ENCODE peak calls at places on chromosomes 6 and 20, in four cellular contexts. J is A549, Z is K562, K is HepG2. I is an unnamed sample.

GRCh38 chr6:100099189-100100074 is 105.4 kb upstream of the MCHR2 start:
- DNase-seq in J (peak), Z (no peak), K (peak), I (no peak)

GRCh38 chr6:36594029-36594815 is at the start of gene SRSF3:
- DNase-seq in Z (peak), K (peak), J (peak), I (peak)

GRCh38 chr20:13681248-13682125 is 42.8 kb upstream of the TASP1 start:
- DNase-seq in K (peak), J (peak), Z (no peak), I (no peak)

GRCh38 chr20:13839421-13840092 is 54.7 kb downstream of the NDUFAF5 start:
- DNase-seq in K (no peak), Z (no peak), J (no peak), I (no peak)

GRCh38 chr20:38369387-38369786 is 23.1 kb downstream of the LBP start:
- DNase-seq in J (no peak), K (peak), Z (peak), I (no peak)

GRCh38 chr6:32982084-32982701 is 13.8 kb downstream of the BRD2 start:
- DNase-seq in J (no peak), Z (no peak), K (no peak), I (no peak)

GRCh38 chr20:50646483-50646996 is 44.8 kb downstream of the RIPOR3 start:
- DNase-seq in K (no peak), J (peak), Z (peak), I (no peak)

GRCh38 chr20:4870906-4871305 is 130.4 kb downstream of the SLC23A2 start:
- DNase-seq in K (no peak), J (no peak), Z (no peak), I (no peak)

GRCh38 chr20:25020901-25021301 is 28.4 kb upstream of the APMAP start:
- DNase-seq in K (no peak), J (no peak), Z (no peak), I (no peak)

GRCh38 chr20:47568019-47568418 is 66.3 kb downstream of the NCOA3 start:
- DNase-seq in Z (no peak), J (peak), K (peak), I (no peak)

GRCh38 chr6:129567374-129567773 is 142.6 kb downstream of the ARHGAP18 start:
- DNase-seq in Z (peak), J (peak), K (peak), I (peak)

GRCh38 chr6:141103246-141103645 is 1029.5 kb upstream of the GJE1 start:
- DNase-seq in Z (no peak), K (no peak), J (no peak), I (no peak)

GRCh38 chr6:17679726-17680125 is 27.0 kb downstream of the NUP153 start:
- DNase-seq in J (no peak), K (peak), Z (no peak), I (peak)

GRCh38 chr20:11267131-11267761 is 593.4 kb upstream of the JAG1 start:
- DNase-seq in Z (peak), K (peak), J (peak), I (no peak)

GRCh38 chr6:139173172-139173571 is 38.3 kb downstream of the HECA start:
- DNase-seq in Z (no peak), J (peak), K (no peak), I (no peak)

GRCh38 chr6:25787469-25787868 is 32.9 kb downstream of the SLC17A4 start:
- DNase-seq in J (no peak), Z (no peak), K (no peak), I (no peak)

GRCh38 chr20:24684954-24685691 is 215.7 kb downstream of the SYNDIG1 start:
- DNase-seq in J (no peak), K (no peak), Z (no peak), I (peak)

GRCh38 chr6:49849121-49849907 is 17.0 kb downstream of the CRISP1 start:
- DNase-seq in Z (peak), K (peak), J (peak), I (no peak)

GRCh38 chr6:36226648-36227047 is 30.1 kb downstream of the BRPF3 start:
- DNase-seq in J (no peak), Z (no peak), K (no peak), I (no peak)

GRCh38 chr6:24833711-24834386 is 35.1 kb upstream of the ARMH2 start:
- DNase-seq in J (no peak), K (no peak), Z (no peak), I (no peak)

GRCh38 chr6:128826606-128827005 is 56.3 kb upstream of the LAMA2 start:
- DNase-seq in Z (no peak), J (no peak), K (no peak), I (no peak)

GRCh38 chr6:32046450-32047083 is 8.4 kb downstream of the CYP21A2 start:
- DNase-seq in K (peak), J (no peak), Z (peak), I (no peak)

GRCh38 chr6:126743051-126743450 is 375.4 kb upstream of the RSPO3 start:
- DNase-seq in J (no peak), Z (no peak), K (no peak), I (no peak)

GRCh38 chr20:50537546-50538201 is 27.5 kb downstream of the PTPN1 start:
- DNase-seq in J (no peak), Z (no peak), K (no peak), I (no peak)

GRCh38 chr6:107740496-107741190 is 83.5 kb downstream of the SCML4 start:
- DNase-seq in Z (no peak), K (no peak), J (no peak), I (no peak)

GRCh38 chr20:31485450-31486339 is 10.6 kb downstream of the REM1 start:
- DNase-seq in Z (peak), K (no peak), J (no peak), I (no peak)

GRCh38 chr6:35620706-35621105 is 68.0 kb downstream of the FKBP5 start:
- DNase-seq in J (no peak), K (no peak), Z (no peak), I (no peak)

GRCh38 chr20:37990571-37991151 is 42.6 kb downstream of the TTI1 start:
- DNase-seq in K (peak), Z (no peak), J (peak), I (no peak)

GRCh38 chr6:45417461-45417860 is 39.7 kb upstream of the SUPT3H start:
- DNase-seq in Z (no peak), J (no peak), K (no peak), I (no peak)

GRCh38 chr20:46709459-46710148 is at the start of gene SLC2A10:
- DNase-seq in Z (peak), K (peak), J (no peak), I (peak)

GRCh38 chr6:105873256-105873704 is 212.9 kb upstream of the PRDM1 start:
- DNase-seq in K (no peak), J (no peak), Z (no peak), I (no peak)

GRCh38 chr6:72422126-72422680 is 199.7 kb upstream of the KCNQ5 start:
- DNase-seq in K (no peak), J (no peak), Z (no peak), I (no peak)

GRCh38 chr6:46184114-46184513 is 13.3 kb upstream of the ENPP5 start:
- DNase-seq in Z (no peak), K (no peak), J (no peak), I (no peak)

GRCh38 chr6:11815231-11815630 is 36.6 kb upstream of the ADTRP start:
- DNase-seq in J (peak), Z (no peak), K (no peak), I (no peak)

GRCh38 chr6:121826156-121826810 is 390.8 kb downstream of the GJA1 start:
- DNase-seq in Z (no peak), J (peak), K (no peak), I (no peak)

GRCh38 chr20:17811605-17811965 is 111.8 kb downstream of the BANF2 start:
- DNase-seq in K (no peak), J (no peak), Z (no peak), I (no peak)

GRCh38 chr20:16581241-16581640 is 8.0 kb upstream of the KIF16B start:
- DNase-seq in K (no peak), Z (no peak), J (no peak), I (no peak)

GRCh38 chr6:168417158-168417557 is 23.8 kb upstream of the SMOC2 start:
- DNase-seq in Z (no peak), J (no peak), K (peak), I (no peak)

GRCh38 chr6:168418631-168419250 is 22.2 kb upstream of the SMOC2 start:
- DNase-seq in J (no peak), K (no peak), Z (no peak), I (no peak)

GRCh38 chr6:168416531-168416930 is 24.5 kb upstream of the SMOC2 start:
- DNase-seq in J (no peak), K (no peak), Z (no peak), I (no peak)

GRCh38 chr6:168418151-168418551 is 22.8 kb upstream of the SMOC2 start:
- DNase-seq in Z (no peak), K (no peak), J (no peak), I (no peak)

DNA sequence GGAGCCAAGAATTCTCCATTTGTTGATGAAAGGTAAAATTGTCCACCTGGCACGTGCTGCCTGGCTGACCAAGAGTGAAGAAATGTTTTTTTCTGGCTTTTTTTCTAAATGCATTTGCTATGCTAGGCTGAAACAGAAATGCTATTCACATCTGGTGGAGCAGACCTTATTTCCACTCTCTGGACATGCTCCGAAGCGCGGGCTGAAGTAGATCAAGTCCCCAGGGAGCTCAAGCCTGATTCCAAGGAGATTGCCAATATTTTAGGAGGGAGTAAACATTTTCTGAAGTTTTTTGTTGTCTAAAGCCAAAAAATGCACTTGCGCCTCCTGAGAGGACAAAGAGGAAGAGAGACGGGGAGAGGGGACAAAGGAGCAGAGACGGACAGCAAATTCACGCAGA is 23.3 kb upstream of the SMOC2 start:
- DNase-seq in Z (no peak), J (no peak), K (no peak), I (no peak)
- TF ChIP-seq HMGXB4 in Z (no peak), J (no peak), K (no peak), I (no peak)

GRCh38 chr6:20952605-20953004 is 418.3 kb downstream of the CDKAL1 start:
- DNase-seq in K (peak), J (no peak), Z (no peak), I (no peak)
- TF ChIP-seq HMGXB4 in K (no peak), J (no peak), Z (no peak), I (no peak)

DNA sequence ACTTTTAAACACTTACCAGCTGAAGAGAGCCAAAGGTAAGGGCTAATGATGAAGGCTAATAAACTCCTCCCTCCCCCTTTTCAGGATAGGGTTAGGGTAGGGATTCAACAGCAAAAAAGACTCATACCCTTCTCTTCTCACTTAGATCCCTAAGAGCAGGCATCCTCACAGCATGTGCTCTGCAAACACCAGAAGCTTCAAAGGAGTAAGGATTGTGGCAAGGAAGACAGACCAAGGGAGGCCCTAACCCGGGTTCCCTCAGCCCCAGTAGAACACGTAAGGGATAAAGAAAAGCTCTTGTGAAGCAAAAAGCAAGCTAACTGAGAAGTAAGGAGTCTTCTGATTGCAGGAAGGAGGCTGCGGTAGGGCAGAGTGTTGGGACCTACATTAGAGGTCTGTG is 11.6 kb downstream of the MAP3K7 start:
- DNase-seq in J (no peak), Z (no peak), K (no peak), I (no peak)
- TF ChIP-seq HMGXB4 in J (no peak), Z (no peak), K (no peak), I (no peak)

DNA sequence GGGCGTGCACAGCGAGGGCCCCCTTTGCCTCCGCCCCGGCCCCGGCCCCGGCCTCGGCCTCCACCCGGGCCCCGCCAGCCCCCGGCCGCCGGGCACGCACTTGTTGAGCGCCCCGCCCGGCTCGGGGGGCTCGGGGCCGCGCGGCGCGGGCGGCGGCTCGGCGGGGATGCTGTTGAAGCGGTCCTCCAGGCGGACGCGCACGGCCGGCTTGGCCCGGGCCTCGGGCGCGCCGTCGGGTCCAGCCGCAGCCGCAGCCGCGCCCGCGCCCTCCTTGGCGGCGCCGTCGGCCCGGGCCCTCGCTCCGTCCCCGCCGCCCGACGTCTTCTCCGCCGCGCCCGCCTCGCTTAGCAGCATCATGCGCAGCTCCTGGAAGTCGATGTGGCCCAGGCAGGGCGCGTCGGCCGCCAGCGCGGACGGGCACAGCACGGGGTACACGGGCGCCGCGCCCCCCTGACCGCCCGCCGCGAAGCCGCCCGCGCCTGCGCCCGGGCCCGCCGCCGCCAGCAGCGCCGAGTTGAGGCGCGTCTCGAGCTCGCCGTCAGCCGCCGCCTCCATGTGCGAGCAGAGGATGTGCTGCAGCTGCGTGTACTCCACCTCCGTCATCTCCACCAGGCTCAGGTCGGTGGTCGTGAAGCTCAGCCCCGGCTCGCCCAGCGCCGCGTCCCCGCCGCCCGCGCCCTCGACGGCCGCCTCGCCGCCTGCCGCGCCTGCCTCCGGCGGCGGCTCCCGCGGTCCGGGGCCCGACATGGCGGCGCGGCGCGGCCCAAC is 514 bp downstream of the TCFL5 start:
- DNase-seq in K (no peak), J (peak), Z (peak), I (no peak)
- TF ChIP-seq HMGXB4 in K (no peak), J (no peak), Z (no peak), I (no peak)

GRCh38 chr6:132961122-132961521 is 146.8 kb downstream of the RPS12 start:
- DNase-seq in J (no peak), Z (no peak), K (peak), I (no peak)

GRCh38 chr6:132964868-132965382 is 150.6 kb downstream of the RPS12 start:
- DNase-seq in J (no peak), Z (peak), K (no peak), I (no peak)

GRCh38 chr6:132961610-132962009 is 147.2 kb downstream of the RPS12 start:
- DNase-seq in J (no peak), Z (peak), K (peak), I (peak)

GRCh38 chr6:132962936-132963579 is 148.7 kb downstream of the RPS12 start:
- DNase-seq in Z (peak), J (peak), K (peak), I (peak)

GRCh38 chr6:132964101-132964867 is 149.9 kb downstream of the RPS12 start:
- DNase-seq in J (no peak), Z (peak), K (peak), I (no peak)
- TF ChIP-seq HMGXB4 in J (no peak), Z (no peak), K (no peak), I (no peak)

DNA sequence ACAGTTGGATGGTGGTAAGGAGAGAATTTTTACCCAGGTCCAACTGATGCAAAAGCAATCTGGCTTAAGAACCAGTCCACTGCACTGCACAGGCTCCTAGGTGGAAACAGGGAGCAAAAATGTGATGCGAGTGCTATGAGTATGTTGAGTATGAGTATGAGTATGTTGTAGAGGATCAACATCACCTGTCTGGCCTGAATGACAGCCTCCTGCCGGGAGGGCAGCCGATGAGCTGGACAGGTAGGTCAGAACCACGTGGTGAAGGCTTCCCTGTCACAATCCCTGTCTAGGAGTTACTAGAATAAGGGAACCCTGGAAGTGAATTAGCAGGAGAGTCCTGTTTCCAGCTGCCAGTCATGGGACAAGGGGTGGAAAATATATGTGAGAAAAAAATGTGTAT is 44.3 kb upstream of the SNX9 start:
- DNase-seq in K (no peak), Z (no peak), J (no peak), I (no peak)
- TF ChIP-seq HMGXB4 in K (no peak), Z (no peak), J (no peak), I (no peak)